ENCODE peak calls at places on chromosomes 16 and 17, in six cellular contexts. G, F, A, H, E and K are unnamed samples.

GRCh38 chr16:71515026-71515425 is 11.2 kb upstream of the CHST4 start:
- DNase-seq in G (no peak), F (no peak), A (peak), H (peak), E (no peak), K (no peak)

GRCh38 chr17:13806023-13806553 is 204.4 kb upstream of the HS3ST3A1 start:
- DNase-seq in G (no peak), F (no peak), A (no peak), H (no peak), E (no peak), K (no peak)

GRCh38 chr17:32876414-32877163 is at the start of gene MYO1D:
- DNase-seq in G (peak), F (peak), A (peak), H (peak), E (no peak), K (peak)

GRCh38 chr16:2779151-2779920 is 2.3 kb upstream of the ELOB start:
- DNase-seq in G (no peak), F (no peak), A (no peak), H (no peak), E (no peak), K (no peak)

GRCh38 chr17:10702574-10702973 is 5.2 kb downstream of the ADPRM start:
- DNase-seq in G (no peak), F (no peak), A (peak), H (no peak), E (no peak), K (no peak)

GRCh38 chr17:54980372-54980771 is 11.8 kb downstream of the STXBP4 start:
- DNase-seq in G (no peak), F (no peak), A (peak), H (no peak), E (no peak), K (no peak)

GRCh38 chr16:83967838-83968482 is at the start of gene NECAB2:
- DNase-seq in G (peak), F (peak), A (peak), H (no peak), E (no peak), K (peak)

GRCh38 chr16:55349867-55350266 is 25.9 kb downstream of the IRX6 start:
- DNase-seq in G (no peak), F (no peak), A (no peak), H (no peak), E (no peak), K (no peak)

GRCh38 chr17:17682737-17683675 is 1.7 kb downstream of the RAI1 start:
- DNase-seq in G (peak), F (peak), A (peak), H (peak), E (no peak), K (peak)

GRCh38 chr16:11067697-11068141 is 123.4 kb downstream of the CLEC16A start:
- DNase-seq in G (no peak), F (no peak), A (no peak), H (no peak), E (no peak), K (no peak)

GRCh38 chr17:16478693-16479092 is 13.3 kb downstream of the LRRC75A start:
- DNase-seq in G (no peak), F (no peak), A (no peak), H (no peak), E (no peak), K (no peak)

GRCh38 chr16:12090162-12090552 is 113.6 kb downstream of the SNX29 start:
- DNase-seq in G (no peak), F (peak), A (peak), H (no peak), E (no peak), K (no peak)

GRCh38 chr17:8362651-8363332 is 13.7 kb downstream of the KRABD2 start:
- DNase-seq in G (no peak), F (no peak), A (no peak), H (no peak), E (no peak), K (no peak)

GRCh38 chr16:65945485-65945884 is 421.0 kb upstream of the CDH5 start:
- DNase-seq in G (no peak), F (no peak), A (no peak), H (no peak), E (no peak), K (no peak)

GRCh38 chr17:43768382-43768781 is 9.8 kb upstream of the SOST start:
- DNase-seq in G (peak), F (peak), A (no peak), H (peak), E (no peak), K (no peak)

GRCh38 chr17:44979426-44980273 is 11.5 kb upstream of the C1QL1 start:
- DNase-seq in G (peak), F (no peak), A (no peak), H (peak), E (no peak), K (peak)

GRCh38 chr17:1899403-1900000 is 69.7 kb downstream of the RPA1 start:
- DNase-seq in G (no peak), F (no peak), A (no peak), H (no peak), E (no peak), K (no peak)
- TF ChIP-seq CTCF in G (no peak), F (no peak), A (no peak), H (no peak), E (peak), K (peak)

GRCh38 chr16:73713817-73714495 is 582.7 kb upstream of the PSMD7 start:
- DNase-seq in G (no peak), F (no peak), A (peak), H (peak), E (no peak), K (peak)
- TF ChIP-seq CTCF in G (peak), F (peak), A (peak), H (peak), E (peak), K (peak)

GRCh38 chr16:21611178-21611545 is 11.8 kb downstream of the METTL9 start:
- DNase-seq in G (no peak), F (no peak), A (no peak), H (no peak), E (peak), K (no peak)

GRCh38 chr16:21611546-21612384 is 12.4 kb downstream of the METTL9 start:
- DNase-seq in G (no peak), F (no peak), A (no peak), H (no peak), E (peak), K (no peak)

GRCh38 chr16:21618261-21618660 is 18.9 kb downstream of the METTL9 start:
- DNase-seq in G (no peak), F (no peak), A (no peak), H (no peak), E (no peak), K (no peak)

GRCh38 chr16:21613361-21613760 is 14.0 kb downstream of the METTL9 start:
- DNase-seq in G (no peak), F (no peak), A (no peak), H (no peak), E (no peak), K (no peak)

GRCh38 chr16:21614896-21615295 is 15.5 kb downstream of the METTL9 start:
- DNase-seq in G (no peak), F (no peak), A (peak), H (no peak), E (no peak), K (no peak)
- TF ChIP-seq CTCF in G (no peak), F (peak), A (peak), H (no peak), E (peak), K (no peak)

GRCh38 chr17:71118039-71118438 is 948.7 kb downstream of the KCNJ2 start:
- DNase-seq in G (no peak), F (no peak), A (peak), H (no peak), E (no peak), K (no peak)
- TF ChIP-seq CTCF in G (peak), F (peak), A (peak), H (peak), E (peak), K (no peak)

GRCh38 chr17:79844869-79845600 is 5.8 kb upstream of the CBX4 start:
- DNase-seq in G (peak), F (peak), A (peak), H (peak), E (no peak), K (peak)
- TF ChIP-seq CTCF in G (peak), F (peak), A (peak), H (peak), E (peak), K (peak)

GRCh38 chr17:48374650-48375230 is 55.3 kb downstream of the SKAP1 start:
- DNase-seq in G (no peak), F (no peak), A (peak), H (peak), E (no peak), K (peak)
- TF ChIP-seq CTCF in G (peak), F (peak), A (peak), H (peak), E (peak), K (peak)